ENCODE peak calls at places on chromosomes 2 and 18, in eight cellular contexts. E is stimulated activated CD8-positive, alpha-beta memory T cell treated with anti-CD3 and anti-CD28 coated beads, Interleukin-15, amount 100 ng/mL, for 24 hours; H is pancreas; F is bronchial epithelial cell; D is psoas muscle; B is activated CD8-positive, alpha-beta memory T cell treated with anti-CD3 and anti-CD28 coated beads, Interleukin-2, amount 50 U/mL, for 48 hours; U is fibroblast of lung; P is stimulated activated naive CD8-positive, alpha-beta T cell treated with anti-CD3 and anti-CD28 coated beads, Interleukin-15, Interleukin-2, amounts not matched to agents 100 U/mL and 50 U/mL, for 24 hours. W is an unnamed sample.

GRCh38 chr18:57790316-57790715 is 12.8 kb downstream of the ATP8B1 start:
- DNase-seq in F (no peak), D (no peak), B (no peak), U (no peak), H (no peak), P (no peak), E (no peak), W (no peak)

GRCh38 chr2:201904529-201905420 is 98.4 kb downstream of the CDK15 start:
- DNase-seq in U (peak), H (no peak), F (no peak), D (no peak), P (no peak), B (no peak), E (no peak), W (no peak)

GRCh38 chr18:26832302-26832701 is 33.2 kb downstream of the AQP4 start:
- DNase-seq in U (no peak), F (no peak), H (no peak), E (no peak), D (no peak), P (no peak), B (no peak), W (no peak)

GRCh38 chr2:128317186-128317897 is 1.3 kb downstream of the HS6ST1 start:
- DNase-seq in D (peak), F (no peak), U (no peak), E (no peak), P (peak), H (peak), B (peak), W (peak)

GRCh38 chr2:109275120-109276040 is 146.4 kb downstream of the SH3RF3 start:
- DNase-seq in D (no peak), B (no peak), U (no peak), P (no peak), F (no peak), H (no peak), E (no peak), W (no peak)

GRCh38 chr2:1493361-1494126 is 80.3 kb downstream of the TPO start:
- DNase-seq in F (no peak), B (peak), D (no peak), U (no peak), H (no peak), E (no peak), P (no peak), W (no peak)

GRCh38 chr2:153477641-153478288 is 797 bp downstream of the RPRM start:
- DNase-seq in F (no peak), H (no peak), U (no peak), E (no peak), B (no peak), D (no peak), P (peak), W (no peak)

GRCh38 chr2:111702119-111702808 is 181.7 kb downstream of the ANAPC1 start:
- DNase-seq in D (peak), U (peak), H (no peak), P (peak), F (peak), E (no peak), B (peak), W (peak)

GRCh38 chr2:196399736-196400691 is 228.6 kb upstream of the STK17B start:
- DNase-seq in H (no peak), E (no peak), B (no peak), P (no peak), U (peak), D (no peak), F (peak), W (peak)

GRCh38 chr2:98329549-98329948 is 16.7 kb upstream of the CNGA3 start:
- DNase-seq in H (no peak), P (no peak), B (no peak), D (no peak), E (no peak), F (no peak), U (no peak), W (no peak)

GRCh38 chr2:105405291-105405690 is 6.4 kb upstream of the FHL2 start:
- DNase-seq in P (no peak), E (no peak), D (no peak), B (no peak), U (peak), F (no peak), H (no peak), W (no peak)

GRCh38 chr18:78125497-78125896 is 854.1 kb upstream of the SALL3 start:
- DNase-seq in P (no peak), U (no peak), E (no peak), H (no peak), F (no peak), D (no peak), B (no peak), W (no peak)

GRCh38 chr18:11260963-11261441 is 111.6 kb upstream of the PIEZO2 start:
- DNase-seq in H (no peak), P (no peak), E (no peak), U (peak), B (no peak), D (no peak), F (no peak), W (no peak)

GRCh38 chr2:231187736-231188505 is 10.5 kb upstream of the ARMC9 start:
- DNase-seq in P (no peak), H (peak), B (peak), F (no peak), E (no peak), U (peak), D (no peak), W (no peak)

GRCh38 chr2:59585657-59586056 is 967.8 kb downstream of the BCL11A start:
- DNase-seq in D (no peak), P (no peak), U (no peak), F (no peak), B (no peak), H (no peak), E (no peak), W (no peak)

GRCh38 chr2:37781028-37781427 is 109.6 kb upstream of the CDC42EP3 start:
- DNase-seq in E (no peak), P (no peak), U (peak), H (no peak), B (no peak), F (peak), D (no peak), W (peak)

GRCh38 chr2:36538345-36538744 is 59.6 kb downstream of the FEZ2 start:
- DNase-seq in U (no peak), P (no peak), D (no peak), F (no peak), H (no peak), B (no peak), E (no peak), W (no peak)

GRCh38 chr18:36047521-36047920 is 19.8 kb downstream of the RPRD1A start:
- DNase-seq in P (no peak), B (no peak), F (no peak), E (no peak), H (no peak), D (no peak), U (no peak), W (no peak)

GRCh38 chr2:41930807-41931566 is 116.8 kb upstream of the PKDCC start:
- DNase-seq in U (peak), B (no peak), H (no peak), E (no peak), D (no peak), P (no peak), F (no peak), W (peak)

GRCh38 chr2:218375212-218375611 is 6.9 kb upstream of the SLC11A1 start:
- DNase-seq in P (no peak), F (no peak), H (no peak), B (no peak), E (no peak), D (no peak), U (peak), W (no peak)

GRCh38 chr2:219460424-219460926 is 25.8 kb downstream of the SPEG start:
- DNase-seq in F (no peak), D (peak), H (no peak), E (no peak), B (no peak), P (no peak), U (peak), W (peak)

GRCh38 chr2:221570321-221571107 is 1.6 kb downstream of the EPHA4 start:
- DNase-seq in E (no peak), B (peak), H (no peak), D (no peak), U (peak), F (peak), P (peak), W (peak)

GRCh38 chr2:215619022-215619958 is 183.4 kb upstream of the FN1 start:
- DNase-seq in U (peak), F (no peak), B (no peak), H (no peak), D (no peak), E (no peak), P (peak), W (no peak)

GRCh38 chr2:11079131-11079824 is 76.0 kb upstream of the SLC66A3 start:
- DNase-seq in P (no peak), F (peak), U (no peak), E (no peak), H (no peak), B (no peak), D (no peak), W (no peak)

GRCh38 chr18:29234751-29235150 is 1057.8 kb upstream of the CDH2 start:
- DNase-seq in P (no peak), F (peak), D (no peak), B (no peak), E (no peak), U (no peak), H (no peak), W (peak)

GRCh38 chr2:18232731-18233438 is 327.6 kb downstream of the RDH14 start:
- DNase-seq in P (no peak), E (no peak), U (peak), F (peak), D (no peak), B (no peak), H (no peak), W (peak)

GRCh38 chr18:28174181-28174906 is 2.6 kb downstream of the CDH2 start:
- DNase-seq in D (no peak), H (no peak), E (no peak), U (peak), P (no peak), F (no peak), B (no peak), W (no peak)

GRCh38 chr2:127857494-127857818 is 499 bp downstream of the POLR2D start:
- DNase-seq in E (no peak), B (peak), D (no peak), H (no peak), U (peak), F (peak), P (peak), W (peak)

W was measured in mammary epithelial cell.